ENCODE peak calls at places on chromosome 1, in six cellular contexts. One of them, this sample, is unnamed.

GRCh38 chr1:52424238-52424637 is 19.8 kb downstream of the PRPF38A start:
- DNase-seq in endothelial cell of umbilical vein: peak
- DNase-seq in pancreas: no peak
- DNase-seq in heart left ventricle: no peak
- DNase-seq in aorta: no peak
- DNase-seq in right cardiac atrium: no peak
- DNase-seq in this sample: no peak

GRCh38 chr1:31799196-31799894 is 16.5 kb downstream of the SPOCD1 start:
- DNase-seq in aorta: no peak
- DNase-seq in endothelial cell of umbilical vein: no peak
- DNase-seq in pancreas: no peak
- DNase-seq in heart left ventricle: no peak
- DNase-seq in right cardiac atrium: no peak
- DNase-seq in this sample: no peak

GRCh38 chr1:7339953-7340352 is 431.1 kb upstream of the VAMP3 start:
- DNase-seq in pancreas: no peak
- DNase-seq in heart left ventricle: no peak
- DNase-seq in aorta: no peak
- DNase-seq in right cardiac atrium: no peak
- DNase-seq in endothelial cell of umbilical vein: no peak
- DNase-seq in this sample: no peak

GRCh38 chr1:239930646-239931262 is 160.9 kb upstream of the FMN2 start:
- DNase-seq in pancreas: no peak
- DNase-seq in endothelial cell of umbilical vein: no peak
- DNase-seq in aorta: no peak
- DNase-seq in right cardiac atrium: no peak
- DNase-seq in heart left ventricle: no peak
- DNase-seq in this sample: no peak

GRCh38 chr1:112935474-112936289 is 20.3 kb downstream of the SLC16A1 start:
- DNase-seq in right cardiac atrium: no peak
- DNase-seq in heart left ventricle: no peak
- DNase-seq in endothelial cell of umbilical vein: peak
- DNase-seq in pancreas: no peak
- DNase-seq in aorta: no peak
- DNase-seq in this sample: no peak

GRCh38 chr1:87404306-87404705 is 75.6 kb downstream of the LMO4 start:
- DNase-seq in endothelial cell of umbilical vein: no peak
- DNase-seq in right cardiac atrium: no peak
- DNase-seq in aorta: no peak
- DNase-seq in pancreas: no peak
- DNase-seq in heart left ventricle: no peak
- DNase-seq in this sample: no peak

GRCh38 chr1:172322219-172323061 is 98.0 kb upstream of the C1orf105 start:
- DNase-seq in heart left ventricle: peak
- DNase-seq in right cardiac atrium: peak
- DNase-seq in pancreas: peak
- DNase-seq in aorta: peak
- DNase-seq in endothelial cell of umbilical vein: peak
- DNase-seq in this sample: peak

GRCh38 chr1:248807067-248807737 is 18.5 kb downstream of the SH3BP5L start:
- DNase-seq in endothelial cell of umbilical vein: peak
- DNase-seq in pancreas: peak
- DNase-seq in aorta: peak
- DNase-seq in heart left ventricle: peak
- DNase-seq in right cardiac atrium: peak
- DNase-seq in this sample: peak

GRCh38 chr1:67812225-67812624 is 21.0 kb downstream of the GNG12 start:
- DNase-seq in aorta: no peak
- DNase-seq in pancreas: no peak
- DNase-seq in heart left ventricle: no peak
- DNase-seq in right cardiac atrium: no peak
- DNase-seq in endothelial cell of umbilical vein: no peak
- DNase-seq in this sample: no peak

GRCh38 chr1:178745260-178745659 is 20.2 kb downstream of the RALGPS2 start:
- DNase-seq in aorta: no peak
- DNase-seq in endothelial cell of umbilical vein: no peak
- DNase-seq in pancreas: no peak
- DNase-seq in right cardiac atrium: no peak
- DNase-seq in heart left ventricle: no peak
- DNase-seq in this sample: no peak

GRCh38 chr1:30090421-30090820 is 633.0 kb downstream of the MATN1 start:
- DNase-seq in aorta: no peak
- DNase-seq in endothelial cell of umbilical vein: no peak
- DNase-seq in heart left ventricle: no peak
- DNase-seq in right cardiac atrium: no peak
- DNase-seq in pancreas: no peak
- DNase-seq in this sample: no peak

GRCh38 chr1:192904438-192904895 is 95.6 kb downstream of the RGS2 start:
- DNase-seq in right cardiac atrium: peak
- DNase-seq in heart left ventricle: peak
- DNase-seq in pancreas: peak
- DNase-seq in aorta: no peak
- DNase-seq in endothelial cell of umbilical vein: peak
- DNase-seq in this sample: no peak

GRCh38 chr1:3074297-3074741 is 5.3 kb downstream of the PRDM16 start:
- DNase-seq in aorta: no peak
- DNase-seq in pancreas: peak
- DNase-seq in endothelial cell of umbilical vein: no peak
- DNase-seq in heart left ventricle: peak
- DNase-seq in right cardiac atrium: no peak
- DNase-seq in this sample: no peak

GRCh38 chr1:98399219-98399618 is 262.3 kb upstream of the SNX7 start:
- DNase-seq in right cardiac atrium: no peak
- DNase-seq in heart left ventricle: no peak
- DNase-seq in pancreas: no peak
- DNase-seq in endothelial cell of umbilical vein: no peak
- DNase-seq in aorta: no peak
- DNase-seq in this sample: no peak

GRCh38 chr1:16971330-16972209 is 8.8 kb downstream of the MFAP2 start:
- DNase-seq in heart left ventricle: no peak
- DNase-seq in right cardiac atrium: no peak
- DNase-seq in endothelial cell of umbilical vein: peak
- DNase-seq in pancreas: no peak
- DNase-seq in aorta: peak
- DNase-seq in this sample: no peak
- H3K4me3 ChIP-seq in heart left ventricle: no peak
- H3K4me3 ChIP-seq in right cardiac atrium: no peak
- H3K4me3 ChIP-seq in endothelial cell of umbilical vein: no peak
- H3K4me3 ChIP-seq in pancreas: no peak
- H3K4me3 ChIP-seq in aorta: no peak
- H3K4me3 ChIP-seq in this sample: no peak

GRCh38 chr1:101235241-101235695 is 1.6 kb upstream of the S1PR1 start:
- DNase-seq in right cardiac atrium: no peak
- DNase-seq in endothelial cell of umbilical vein: no peak
- DNase-seq in pancreas: no peak
- DNase-seq in aorta: no peak
- DNase-seq in heart left ventricle: no peak
- DNase-seq in this sample: no peak

GRCh38 chr1:101235696-101236545 is 898 bp upstream of the S1PR1 start:
- DNase-seq in right cardiac atrium: peak
- DNase-seq in aorta: peak
- DNase-seq in pancreas: no peak
- DNase-seq in heart left ventricle: peak
- DNase-seq in endothelial cell of umbilical vein: peak
- DNase-seq in this sample: peak

GRCh38 chr1:101237229-101237837 is 514 bp downstream of the S1PR1 start:
- DNase-seq in endothelial cell of umbilical vein: peak
- DNase-seq in aorta: no peak
- DNase-seq in heart left ventricle: no peak
- DNase-seq in pancreas: no peak
- DNase-seq in right cardiac atrium: no peak
- DNase-seq in this sample: no peak

GRCh38 chr1:101238041-101238515 is 1.3 kb downstream of the S1PR1 start:
- DNase-seq in aorta: no peak
- DNase-seq in heart left ventricle: no peak
- DNase-seq in pancreas: no peak
- DNase-seq in right cardiac atrium: no peak
- DNase-seq in endothelial cell of umbilical vein: peak
- DNase-seq in this sample: no peak

DNA sequence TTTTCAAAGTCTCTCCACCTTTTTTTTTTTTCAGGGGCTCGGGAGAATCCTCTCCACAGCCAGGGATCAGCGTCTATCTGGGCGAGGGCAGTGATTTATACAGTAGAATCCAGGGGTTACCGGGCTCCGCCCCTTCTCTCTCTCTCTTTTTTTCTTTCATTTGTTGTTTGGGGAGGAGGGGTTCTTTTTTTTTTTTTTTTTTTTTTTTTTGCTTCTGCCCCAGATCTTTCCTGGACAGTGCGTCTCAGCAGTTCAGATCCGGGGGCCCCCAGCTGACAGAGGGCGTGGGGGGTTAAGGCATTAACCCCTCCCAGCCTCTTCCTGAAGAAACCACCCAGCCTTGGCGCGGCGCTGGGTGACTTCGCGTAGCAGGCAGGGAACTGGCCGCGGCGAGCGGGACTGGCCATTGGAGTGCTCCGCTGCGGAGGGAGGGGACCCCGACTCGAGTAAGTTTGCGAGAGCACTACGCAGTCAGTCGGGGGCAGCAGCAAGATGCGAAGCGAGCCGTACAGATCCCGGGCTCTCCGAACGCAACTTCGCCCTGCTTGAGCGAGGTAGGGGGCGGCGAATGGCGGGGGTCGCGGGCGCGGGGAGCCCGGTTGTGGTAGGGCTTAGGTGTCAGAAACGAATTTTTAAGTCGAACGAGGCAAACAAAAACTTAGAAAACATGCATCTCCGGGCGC is at the start of gene S1PR1:
- DNase-seq in aorta: peak
- DNase-seq in heart left ventricle: peak
- DNase-seq in pancreas: no peak
- DNase-seq in endothelial cell of umbilical vein: peak
- DNase-seq in right cardiac atrium: peak
- DNase-seq in this sample: peak
- H3K27ac ChIP-seq in aorta: no peak
- H3K27ac ChIP-seq in heart left ventricle: peak
- H3K27ac ChIP-seq in pancreas: no peak
- H3K27ac ChIP-seq in endothelial cell of umbilical vein: peak
- H3K27ac ChIP-seq in right cardiac atrium: peak
- H3K27ac ChIP-seq in this sample: peak

GRCh38 chr1:43946244-43947060 is at the start of gene IPO13:
- DNase-seq in endothelial cell of umbilical vein: peak
- DNase-seq in aorta: peak
- DNase-seq in heart left ventricle: peak
- DNase-seq in right cardiac atrium: peak
- DNase-seq in pancreas: peak
- DNase-seq in this sample: peak

GRCh38 chr1:43945898-43946243 is 879 bp upstream of the IPO13 start:
- DNase-seq in aorta: no peak
- DNase-seq in right cardiac atrium: no peak
- DNase-seq in endothelial cell of umbilical vein: peak
- DNase-seq in pancreas: no peak
- DNase-seq in heart left ventricle: no peak
- DNase-seq in this sample: no peak

GRCh38 chr1:43947890-43948437 is 1.2 kb downstream of the IPO13 start:
- DNase-seq in right cardiac atrium: no peak
- DNase-seq in endothelial cell of umbilical vein: peak
- DNase-seq in pancreas: no peak
- DNase-seq in aorta: no peak
- DNase-seq in heart left ventricle: peak
- DNase-seq in this sample: no peak

GRCh38 chr1:43949663-43950062 is 2.9 kb downstream of the IPO13 start:
- DNase-seq in right cardiac atrium: no peak
- DNase-seq in heart left ventricle: peak
- DNase-seq in endothelial cell of umbilical vein: no peak
- DNase-seq in pancreas: no peak
- DNase-seq in aorta: no peak
- DNase-seq in this sample: peak

DNA sequence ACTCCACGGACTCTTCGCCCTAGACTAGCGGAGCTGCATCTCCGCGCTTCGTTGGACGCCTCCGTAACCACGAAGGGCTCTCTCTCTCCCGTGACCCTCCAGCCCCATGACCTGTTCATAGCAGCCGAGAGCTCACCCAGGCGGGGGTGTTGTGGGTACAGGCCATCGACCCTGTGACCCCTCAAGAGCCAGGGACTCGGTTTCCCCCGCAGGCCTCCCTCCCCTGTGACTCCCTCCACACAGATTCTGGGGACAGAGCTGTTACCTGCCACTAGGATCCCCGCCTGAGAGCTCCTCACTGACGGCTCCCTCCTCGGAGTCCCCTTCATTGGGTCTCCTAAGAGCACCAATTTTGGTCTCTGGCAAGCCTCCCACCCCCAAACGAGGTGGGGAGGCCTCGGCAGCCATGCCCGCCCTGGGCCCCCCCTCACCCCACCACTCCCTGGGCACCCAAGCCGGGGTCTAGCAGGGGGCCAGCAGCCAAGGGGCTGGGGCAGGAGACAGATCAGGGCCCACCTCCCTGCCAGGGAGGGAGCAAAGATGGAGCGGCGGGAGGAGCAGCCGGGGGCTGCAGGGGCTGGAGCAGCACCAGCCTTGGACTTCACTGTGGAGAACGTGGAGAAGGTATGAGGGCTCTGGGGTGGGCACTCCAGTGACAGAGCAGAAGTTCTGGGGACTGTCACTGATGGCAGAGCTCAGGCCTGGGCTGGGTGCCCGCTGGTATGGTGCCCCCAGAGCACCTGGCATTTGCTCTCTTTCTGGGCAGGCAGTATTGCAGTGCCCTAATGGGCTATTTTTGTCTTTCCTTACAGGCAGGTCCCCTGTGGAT is 525 bp downstream of the IPO13 start:
- DNase-seq in heart left ventricle: peak
- DNase-seq in pancreas: no peak
- DNase-seq in endothelial cell of umbilical vein: no peak
- DNase-seq in aorta: no peak
- DNase-seq in right cardiac atrium: no peak
- DNase-seq in this sample: peak
- H3K4me3 ChIP-seq in heart left ventricle: peak
- H3K4me3 ChIP-seq in pancreas: peak
- H3K4me3 ChIP-seq in endothelial cell of umbilical vein: peak
- H3K4me3 ChIP-seq in aorta: peak
- H3K4me3 ChIP-seq in right cardiac atrium: peak
- H3K4me3 ChIP-seq in this sample: peak

DNA sequence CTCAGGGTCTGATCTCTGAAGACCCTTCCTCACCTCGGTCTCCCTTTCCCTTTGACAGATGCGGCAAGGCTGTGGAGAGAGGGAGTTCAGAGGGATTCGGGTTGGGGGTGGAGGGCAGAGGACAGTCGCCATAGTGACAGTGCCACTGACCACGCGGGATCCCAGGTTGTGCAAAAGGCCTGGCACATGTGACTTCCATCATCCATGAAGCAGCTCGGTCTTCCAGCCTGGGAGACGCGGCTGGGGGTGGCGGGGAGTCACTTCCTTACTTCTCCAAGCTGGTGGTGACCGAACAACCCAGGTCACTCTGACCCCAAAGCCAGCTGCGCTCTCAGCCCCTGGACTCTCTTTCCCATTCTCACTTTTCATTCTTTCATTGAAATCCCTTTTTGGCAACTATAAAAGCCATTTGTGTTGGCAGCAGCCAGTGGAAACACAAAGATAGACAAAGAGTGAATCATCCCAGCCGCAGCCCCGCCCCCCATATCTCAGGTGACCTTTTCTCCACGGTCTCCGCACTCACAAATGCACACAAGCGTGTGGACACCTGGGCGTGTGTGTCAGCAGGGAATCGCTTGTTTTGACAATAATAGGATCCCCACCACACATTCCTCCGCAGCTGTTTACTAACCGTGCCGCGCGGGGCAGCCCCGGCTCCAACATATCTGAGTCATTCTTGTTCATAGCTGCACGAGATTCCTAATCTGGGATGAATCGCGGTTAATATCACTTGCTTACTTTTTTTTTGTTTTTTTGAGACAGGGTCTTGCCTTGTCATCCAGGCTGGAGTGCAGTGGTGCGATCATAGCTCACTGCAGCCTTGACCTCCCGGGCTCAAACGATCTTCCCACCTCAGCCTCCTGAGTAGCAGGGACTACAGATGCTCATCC is 68.3 kb downstream of the DHRS3 start:
- DNase-seq in right cardiac atrium: peak
- DNase-seq in aorta: peak
- DNase-seq in pancreas: no peak
- DNase-seq in heart left ventricle: peak
- DNase-seq in endothelial cell of umbilical vein: peak
- DNase-seq in this sample: peak
- H3K27ac ChIP-seq in right cardiac atrium: peak
- H3K27ac ChIP-seq in aorta: no peak
- H3K27ac ChIP-seq in pancreas: no peak
- H3K27ac ChIP-seq in heart left ventricle: peak
- H3K27ac ChIP-seq in endothelial cell of umbilical vein: peak
- H3K27ac ChIP-seq in this sample: peak

This sample was measured in left ventricle myocardium inferior.